ENCODE peak calls at places on chromosomes 12 and 14, in six cellular contexts. F is pancreas; R is CD8-positive, alpha-beta memory T cell; D is esophagus squamous epithelium; G is mesenchymal stem cell; A is OCI-LY7. N is an unnamed sample.

GRCh38 chr14:34252227-34252626 is 209.8 kb downstream of the SPTSSA start:
- DNase-seq in R (no peak), D (no peak), G (peak; percentile 57), F (no peak), A (no peak), N (no peak)

GRCh38 chr12:118541945-118542344 is 165.6 kb downstream of the SUDS3 start:
- DNase-seq in D (no peak), F (no peak), A (no peak), G (no peak), R (no peak), N (no peak)

GRCh38 chr12:53069621-53070410 is 9.4 kb downstream of the SPRYD3 start:
- DNase-seq in A (no peak), F (no peak), R (no peak), D (no peak), G (no peak), N (peak; percentile 90)

GRCh38 chr14:101705733-101706508 is 55.6 kb upstream of the PPP2R5C start:
- DNase-seq in G (peak; percentile 30), F (peak; percentile 32), D (no peak), R (peak; percentile 57), A (no peak), N (peak; percentile 57)

GRCh38 chr14:57182760-57183503 is 85.8 kb downstream of the EXOC5 start:
- DNase-seq in G (peak; percentile 29), R (no peak), A (peak; percentile 10), F (no peak), D (no peak), N (no peak)

GRCh38 chr14:99758121-99758871 is 34.9 kb upstream of the EML1 start:
- DNase-seq in D (no peak), A (no peak), G (peak; percentile 94), F (no peak), R (no peak), N (peak; percentile 30)

GRCh38 chr14:99247091-99247729 is 24.8 kb downstream of the BCL11B start:
- DNase-seq in D (no peak), F (no peak), R (no peak), A (no peak), G (no peak), N (no peak)

GRCh38 chr12:24991209-24992049 is 42.5 kb upstream of the BCAT1 start:
- DNase-seq in R (no peak), A (peak; percentile 90), D (no peak), G (peak; percentile 63), F (no peak), N (no peak)

GRCh38 chr12:127263621-127264020 is 1003.3 kb upstream of the TMEM132C start:
- DNase-seq in F (no peak), G (no peak), A (no peak), D (no peak), R (no peak), N (no peak)

GRCh38 chr14:22505751-22506710 is 83.0 kb downstream of the DAD1 start:
- DNase-seq in D (no peak), G (no peak), A (peak; percentile 66), F (no peak), R (no peak), N (no peak)

GRCh38 chr12:93370947-93371346 is 6.8 kb upstream of the NUDT4 start:
- DNase-seq in G (no peak), A (no peak), R (no peak), D (no peak), F (no peak), N (no peak)

GRCh38 chr12:22477166-22477893 is 67.0 kb downstream of the C2CD5 start:
- DNase-seq in D (no peak), A (no peak), F (no peak), R (no peak), G (peak; percentile 37), N (no peak)

GRCh38 chr14:99774526-99775307 is 18.5 kb upstream of the EML1 start:
- DNase-seq in G (no peak), F (no peak), R (no peak), A (no peak), D (no peak), N (no peak)

GRCh38 chr14:50964683-50965390 is 20.6 kb upstream of the PYGL start:
- DNase-seq in F (peak; percentile 62), G (peak; percentile 92), R (no peak), D (no peak), A (no peak), N (peak; percentile 78)

GRCh38 chr12:70919597-70920035 is 922 bp downstream of the PTPRR start:
- DNase-seq in G (peak; percentile 4), D (no peak), R (no peak), A (no peak), F (no peak), N (no peak)

GRCh38 chr14:73753887-73754880 is 40.0 kb upstream of the PNMA1 start:
- DNase-seq in R (no peak), G (peak; percentile 89), A (peak; percentile 75), D (no peak), F (no peak), N (no peak)

GRCh38 chr14:73753043-73753886 is 39.1 kb upstream of the PNMA1 start:
- DNase-seq in A (peak; percentile 17), D (no peak), G (peak; percentile 66), F (peak; percentile 54), R (no peak), N (no peak)

GRCh38 chr14:73754911-73755360 is 40.8 kb upstream of the PNMA1 start:
- DNase-seq in F (no peak), G (peak; percentile 88), R (no peak), D (no peak), A (no peak), N (peak; percentile 60)

GRCh38 chr14:73757381-73757780 is 43.2 kb upstream of the PNMA1 start:
- DNase-seq in A (no peak), R (no peak), D (no peak), F (no peak), G (no peak), N (no peak)

DNA sequence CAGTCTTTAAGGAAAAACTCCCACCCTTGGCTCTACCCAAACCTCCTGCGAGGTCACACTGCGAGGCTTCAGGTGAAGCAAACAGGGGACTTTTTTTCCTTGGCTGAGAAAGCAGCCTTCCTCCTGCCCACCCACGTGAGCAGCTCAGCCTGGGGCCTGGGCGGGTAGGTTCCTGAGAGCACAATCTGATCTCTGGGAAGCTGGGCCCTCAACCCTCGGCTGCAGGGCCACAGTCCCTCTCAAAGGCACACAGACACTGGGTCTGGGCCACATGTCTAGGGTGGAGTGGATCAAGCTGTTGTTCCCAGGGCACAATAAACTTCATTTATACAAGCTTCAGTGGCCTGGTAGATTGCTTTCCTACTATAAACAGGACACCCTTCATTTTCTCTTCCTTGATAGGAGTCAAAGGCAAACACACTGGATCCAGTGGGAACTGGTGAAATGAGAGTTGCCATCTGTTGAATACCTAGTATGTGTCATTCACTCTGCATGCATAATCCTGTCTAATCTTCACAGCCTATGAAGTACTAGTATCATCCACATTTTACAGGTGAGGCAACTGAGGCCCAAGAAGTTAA is 41.3 kb upstream of the PNMA1 start:
- DNase-seq in A (peak; percentile 24), R (no peak), F (no peak), D (no peak), G (peak; percentile 59), N (no peak)
- H3K4me3 ChIP-seq in A (peak overlapping the region; percentile 78), R (peak overlapping the region; percentile 42), F (no peak overlapping the region), D (peak overlapping the region; percentile 29), G (peak overlapping the region; percentile 63), N (no peak overlapping the region)

GRCh38 chr12:66387067-66387466 is 84.8 kb downstream of the HELB start:
- DNase-seq in R (no peak), G (no peak), A (no peak), D (no peak), F (no peak), N (no peak)
- H3K27ac ChIP-seq in R (no peak overlapping the region), G (no peak overlapping the region), A (no peak overlapping the region), D (no peak overlapping the region), F (no peak overlapping the region), N (no peak overlapping the region)

GRCh38 chr12:4270670-4271432 is 2.7 kb upstream of the CCND2 start:
- DNase-seq in D (no peak), F (peak; percentile 51), A (no peak), G (peak; percentile 45), R (no peak), N (peak; percentile 64)
- H3K4me3 ChIP-seq in D (peak overlapping the region; percentile 76), F (peak overlapping the region; percentile 66), A (peak overlapping the region; percentile 30), G (peak overlapping the region; percentile 77), R (peak overlapping the region; percentile 95), N (peak overlapping the region; percentile 86)

DNA sequence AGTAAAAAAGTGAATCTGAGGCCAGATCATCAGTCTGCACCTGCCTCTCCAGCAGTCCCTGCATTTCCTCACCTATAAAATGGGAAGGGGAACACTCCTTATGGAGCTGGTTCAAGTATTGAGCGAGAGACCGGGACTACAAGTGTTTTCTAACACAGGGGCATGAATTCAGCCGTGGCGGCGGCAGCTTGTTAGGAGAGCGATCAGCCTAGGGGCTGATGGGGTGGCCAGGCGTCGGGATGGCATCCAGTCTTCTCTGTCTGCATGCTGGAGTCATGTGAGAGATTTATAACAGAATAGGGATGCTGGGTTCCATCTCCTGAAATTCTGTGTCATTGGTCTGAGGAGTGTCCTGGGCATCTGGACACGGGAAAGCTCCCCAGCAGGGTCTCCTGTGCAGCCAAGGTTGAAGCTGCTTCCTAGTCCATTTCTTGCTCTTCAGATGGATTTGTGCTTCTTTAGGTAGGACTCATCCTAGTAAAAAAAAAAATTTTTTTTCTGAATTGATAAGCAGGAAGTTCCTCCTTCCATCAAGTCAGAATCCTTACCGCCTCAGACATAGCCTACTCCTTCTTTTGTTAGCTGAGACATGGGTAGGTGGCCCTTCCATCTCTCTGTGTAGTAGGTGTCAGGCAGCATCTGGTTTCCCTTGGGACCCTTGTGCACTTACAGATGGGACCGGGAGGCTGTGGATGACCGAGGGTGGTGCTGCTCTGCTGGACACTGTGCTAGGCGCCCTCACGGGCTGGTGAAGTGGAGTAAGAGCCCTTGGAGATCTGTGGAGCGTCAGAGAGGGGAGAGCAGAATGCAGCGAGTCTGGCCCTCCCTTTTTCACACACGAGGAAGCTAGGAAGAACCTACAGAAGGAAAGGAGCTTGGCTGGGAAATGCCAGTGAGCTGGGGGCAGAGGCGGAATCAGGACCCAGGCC is 146.7 kb downstream of the TSPAN9 start:
- DNase-seq in G (no peak), A (no peak), D (no peak), R (no peak), F (no peak), N (no peak)
- H3K27ac ChIP-seq in G (no peak overlapping the region), A (no peak overlapping the region), D (no peak overlapping the region), R (no peak overlapping the region), F (no peak overlapping the region), N (no peak overlapping the region)

GRCh38 chr14:32933943-32934890 is 4.5 kb upstream of the NPAS3 start:
- DNase-seq in R (no peak), G (peak; percentile 64), A (no peak), D (no peak), F (peak; percentile 22), N (no peak)

GRCh38 chr14:32932302-32932920 is 6.3 kb upstream of the NPAS3 start:
- DNase-seq in A (no peak), D (no peak), R (no peak), G (peak; percentile 27), F (no peak), N (no peak)

GRCh38 chr14:32933623-32933942 is 5.1 kb upstream of the NPAS3 start:
- DNase-seq in G (peak; percentile 78), F (no peak), R (no peak), A (no peak), D (no peak), N (no peak)

GRCh38 chr14:32934891-32935633 is 3.6 kb upstream of the NPAS3 start:
- DNase-seq in R (no peak), A (no peak), G (peak; percentile 43), F (no peak), D (no peak), N (no peak)

GRCh38 chr14:32932921-32933622 is 5.6 kb upstream of the NPAS3 start:
- DNase-seq in F (peak; percentile 36), G (peak; percentile 16), A (no peak), R (no peak), D (no peak), N (peak; percentile 21)
- H3K4me3 ChIP-seq in F (peak overlapping the region; percentile 26), G (peak overlapping the region; percentile 85), A (no peak overlapping the region), R (no peak overlapping the region), D (peak overlapping the region; percentile 52), N (peak overlapping the region; percentile 48)